ENCODE peak calls at places on chromosomes 12 and 14, in eight cellular contexts. One of them, this sample, is unnamed.

GRCh38 chr12:111424189-111424792 is 18.6 kb downstream of the SH2B3 start:
- DNase-seq in NB4: no peak
- DNase-seq in gastrocnemius medialis: no peak
- DNase-seq in H54: no peak
- DNase-seq in prostate gland: no peak
- DNase-seq in upper lobe of left lung: no peak
- DNase-seq in body of pancreas: no peak
- DNase-seq in HepG2: no peak
- DNase-seq in this sample: no peak

GRCh38 chr14:35385042-35385839 is 19.3 kb downstream of the NFKBIA start:
- DNase-seq in NB4: peak; percentile 69
- DNase-seq in gastrocnemius medialis: peak; percentile 91
- DNase-seq in H54: peak; percentile 45
- DNase-seq in prostate gland: peak; percentile 72
- DNase-seq in upper lobe of left lung: no peak
- DNase-seq in body of pancreas: peak; percentile 59
- DNase-seq in HepG2: peak; percentile 85
- DNase-seq in this sample: no peak

GRCh38 chr12:54684636-54685630 is 36.8 kb upstream of the DCD start:
- DNase-seq in NB4: no peak
- DNase-seq in gastrocnemius medialis: no peak
- DNase-seq in H54: no peak
- DNase-seq in prostate gland: peak; percentile 47
- DNase-seq in upper lobe of left lung: no peak
- DNase-seq in body of pancreas: peak; percentile 54
- DNase-seq in HepG2: no peak
- DNase-seq in this sample: no peak

GRCh38 chr14:76193696-76194095 is 42.0 kb downstream of the GPATCH2L start:
- DNase-seq in NB4: no peak
- DNase-seq in gastrocnemius medialis: no peak
- DNase-seq in H54: no peak
- DNase-seq in prostate gland: no peak
- DNase-seq in upper lobe of left lung: no peak
- DNase-seq in body of pancreas: no peak
- DNase-seq in HepG2: no peak
- DNase-seq in this sample: no peak

GRCh38 chr12:19190292-19191031 is 60.9 kb downstream of the PLEKHA5 start:
- DNase-seq in NB4: peak; percentile 80
- DNase-seq in gastrocnemius medialis: no peak
- DNase-seq in H54: no peak
- DNase-seq in prostate gland: no peak
- DNase-seq in upper lobe of left lung: no peak
- DNase-seq in body of pancreas: no peak
- DNase-seq in HepG2: no peak
- DNase-seq in this sample: no peak

GRCh38 chr12:6613776-6614512 is 6.8 kb upstream of the CHD4 start:
- DNase-seq in NB4: peak; percentile 98
- DNase-seq in gastrocnemius medialis: peak; percentile 70
- DNase-seq in H54: peak; percentile 92
- DNase-seq in prostate gland: peak; percentile 87
- DNase-seq in upper lobe of left lung: peak; percentile 87
- DNase-seq in body of pancreas: peak; percentile 87
- DNase-seq in HepG2: peak; percentile 97
- DNase-seq in this sample: peak; percentile 97

GRCh38 chr12:34605955-34606748 is 583.9 kb downstream of the ALG10 start:
- DNase-seq in NB4: no peak
- DNase-seq in gastrocnemius medialis: no peak
- DNase-seq in H54: no peak
- DNase-seq in prostate gland: no peak
- DNase-seq in upper lobe of left lung: no peak
- DNase-seq in body of pancreas: no peak
- DNase-seq in HepG2: no peak
- DNase-seq in this sample: no peak

GRCh38 chr12:3768911-3769447 is 16.1 kb upstream of the CRACR2A start:
- DNase-seq in NB4: no peak
- DNase-seq in gastrocnemius medialis: no peak
- DNase-seq in H54: no peak
- DNase-seq in prostate gland: no peak
- DNase-seq in upper lobe of left lung: no peak
- DNase-seq in body of pancreas: no peak
- DNase-seq in HepG2: no peak
- DNase-seq in this sample: no peak

GRCh38 chr12:50127546-50127945 is 15.5 kb downstream of the COX14 start:
- DNase-seq in NB4: no peak
- DNase-seq in gastrocnemius medialis: no peak
- DNase-seq in H54: no peak
- DNase-seq in prostate gland: no peak
- DNase-seq in upper lobe of left lung: no peak
- DNase-seq in body of pancreas: no peak
- DNase-seq in HepG2: no peak
- DNase-seq in this sample: no peak

GRCh38 chr14:21185506-21185905 is 29.6 kb upstream of the OR5AU1 start:
- DNase-seq in NB4: peak; percentile 59
- DNase-seq in gastrocnemius medialis: no peak
- DNase-seq in H54: no peak
- DNase-seq in prostate gland: no peak
- DNase-seq in upper lobe of left lung: no peak
- DNase-seq in body of pancreas: no peak
- DNase-seq in HepG2: no peak
- DNase-seq in this sample: no peak

GRCh38 chr12:87995581-87996178 is 33.5 kb downstream of the C12orf50 start:
- DNase-seq in NB4: peak; percentile 79
- DNase-seq in gastrocnemius medialis: peak; percentile 4
- DNase-seq in H54: peak; percentile 8
- DNase-seq in prostate gland: peak; percentile 33
- DNase-seq in upper lobe of left lung: peak; percentile 35
- DNase-seq in body of pancreas: peak; percentile 68
- DNase-seq in HepG2: peak; percentile 46
- DNase-seq in this sample: peak; percentile 47

GRCh38 chr14:99522934-99523660 is 41.9 kb downstream of the CCNK start:
- DNase-seq in NB4: no peak
- DNase-seq in gastrocnemius medialis: no peak
- DNase-seq in H54: no peak
- DNase-seq in prostate gland: no peak
- DNase-seq in upper lobe of left lung: no peak
- DNase-seq in body of pancreas: no peak
- DNase-seq in HepG2: no peak
- DNase-seq in this sample: no peak

GRCh38 chr14:43503508-43503907 is 1003.6 kb downstream of the FSCB start:
- DNase-seq in NB4: peak; percentile 0
- DNase-seq in gastrocnemius medialis: no peak
- DNase-seq in H54: no peak
- DNase-seq in prostate gland: no peak
- DNase-seq in upper lobe of left lung: no peak
- DNase-seq in body of pancreas: no peak
- DNase-seq in HepG2: peak; percentile 17
- DNase-seq in this sample: no peak

GRCh38 chr12:43310596-43310995 is 241.4 kb downstream of the ADAMTS20 start:
- DNase-seq in NB4: no peak
- DNase-seq in gastrocnemius medialis: no peak
- DNase-seq in H54: no peak
- DNase-seq in prostate gland: no peak
- DNase-seq in upper lobe of left lung: no peak
- DNase-seq in body of pancreas: no peak
- DNase-seq in HepG2: no peak
- DNase-seq in this sample: no peak

GRCh38 chr14:77140343-77140936 is 1.2 kb downstream of the ZDHHC22 start:
- DNase-seq in NB4: no peak
- DNase-seq in gastrocnemius medialis: no peak
- DNase-seq in H54: no peak
- DNase-seq in prostate gland: no peak
- DNase-seq in upper lobe of left lung: no peak
- DNase-seq in body of pancreas: no peak
- DNase-seq in HepG2: no peak
- DNase-seq in this sample: no peak

GRCh38 chr14:29712586-29712985 is 215.1 kb downstream of the PRKD1 start:
- DNase-seq in NB4: no peak
- DNase-seq in gastrocnemius medialis: no peak
- DNase-seq in H54: no peak
- DNase-seq in prostate gland: no peak
- DNase-seq in upper lobe of left lung: no peak
- DNase-seq in body of pancreas: no peak
- DNase-seq in HepG2: no peak
- DNase-seq in this sample: no peak

GRCh38 chr12:45468751-45469615 is 253.1 kb downstream of the ANO6 start:
- DNase-seq in NB4: no peak
- DNase-seq in gastrocnemius medialis: no peak
- DNase-seq in H54: no peak
- DNase-seq in prostate gland: no peak
- DNase-seq in upper lobe of left lung: no peak
- DNase-seq in body of pancreas: no peak
- DNase-seq in HepG2: no peak
- DNase-seq in this sample: no peak

DNA sequence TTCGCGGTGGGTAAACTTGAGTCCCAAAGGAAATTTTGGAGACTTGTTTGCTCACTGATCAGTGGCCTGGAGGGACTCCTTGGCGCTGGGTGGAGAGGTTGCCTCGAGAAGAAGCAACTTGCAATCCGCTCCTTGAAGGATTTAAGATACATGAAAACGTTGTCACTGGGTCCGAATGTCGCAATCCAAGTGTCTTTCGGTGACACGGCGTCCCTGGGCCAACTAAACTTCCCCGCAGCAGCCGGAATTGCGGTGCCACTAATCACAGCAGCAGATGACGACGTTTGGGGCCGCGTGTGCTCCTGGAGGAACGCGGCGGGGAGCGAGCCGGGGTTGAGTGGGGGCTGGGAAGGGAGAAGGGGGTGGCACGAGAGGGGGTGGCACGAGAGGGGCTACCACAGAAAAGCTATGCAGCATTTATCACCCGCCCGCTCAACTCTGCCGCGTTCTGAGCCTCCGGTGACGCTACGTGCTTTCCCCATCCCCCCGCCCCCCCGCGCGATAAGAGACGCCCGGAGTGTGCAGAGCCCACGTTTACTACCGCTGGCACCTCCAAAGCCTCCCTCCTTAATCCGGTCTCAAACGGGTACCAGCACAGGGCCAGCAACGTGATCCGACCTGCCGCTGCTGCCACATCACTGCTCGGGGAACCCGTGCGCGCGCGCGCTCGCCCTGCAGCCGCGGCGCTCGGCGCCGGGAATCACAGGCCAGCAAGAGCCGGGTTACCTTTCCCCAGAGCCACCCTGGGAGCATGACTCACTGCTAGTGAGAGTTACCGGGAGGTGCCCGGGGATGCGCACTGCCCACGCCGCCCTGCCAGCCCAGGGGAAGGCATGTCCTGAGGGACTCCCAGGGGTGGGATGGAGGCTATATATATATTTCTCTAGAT is 858 bp upstream of the BHLHE41 start:
- DNase-seq in NB4: peak; percentile 88
- DNase-seq in gastrocnemius medialis: peak; percentile 89
- DNase-seq in H54: peak; percentile 88
- DNase-seq in prostate gland: peak; percentile 84
- DNase-seq in upper lobe of left lung: peak; percentile 69
- DNase-seq in body of pancreas: peak; percentile 84
- DNase-seq in HepG2: peak; percentile 36
- DNase-seq in this sample: peak; percentile 28
- TF ChIP-seq POLR2A in NB4: no peak
- TF ChIP-seq POLR2A in gastrocnemius medialis: peak; percentile 86
- TF ChIP-seq POLR2A in H54: peak; percentile 43
- TF ChIP-seq POLR2A in prostate gland: peak; percentile 71
- TF ChIP-seq POLR2A in upper lobe of left lung: no peak
- TF ChIP-seq POLR2A in body of pancreas: peak; percentile 95
- TF ChIP-seq POLR2A in HepG2: no peak
- TF ChIP-seq POLR2A in this sample: no peak

GRCh38 chr14:104438166-104438887 is 141.2 kb upstream of the C14orf180 start:
- DNase-seq in NB4: no peak
- DNase-seq in gastrocnemius medialis: no peak
- DNase-seq in H54: no peak
- DNase-seq in prostate gland: no peak
- DNase-seq in upper lobe of left lung: no peak
- DNase-seq in body of pancreas: no peak
- DNase-seq in HepG2: no peak
- DNase-seq in this sample: no peak
- TF ChIP-seq POLR2A in NB4: no peak
- TF ChIP-seq POLR2A in gastrocnemius medialis: no peak
- TF ChIP-seq POLR2A in H54: no peak
- TF ChIP-seq POLR2A in prostate gland: no peak
- TF ChIP-seq POLR2A in upper lobe of left lung: no peak
- TF ChIP-seq POLR2A in body of pancreas: no peak
- TF ChIP-seq POLR2A in HepG2: no peak
- TF ChIP-seq POLR2A in this sample: no peak

GRCh38 chr12:11722578-11723138 is 73.2 kb downstream of the ETV6 start:
- DNase-seq in NB4: no peak
- DNase-seq in gastrocnemius medialis: no peak
- DNase-seq in H54: no peak
- DNase-seq in prostate gland: no peak
- DNase-seq in upper lobe of left lung: no peak
- DNase-seq in body of pancreas: no peak
- DNase-seq in HepG2: no peak
- DNase-seq in this sample: no peak

GRCh38 chr12:11722071-11722470 is 72.6 kb downstream of the ETV6 start:
- DNase-seq in NB4: no peak
- DNase-seq in gastrocnemius medialis: no peak
- DNase-seq in H54: no peak
- DNase-seq in prostate gland: no peak
- DNase-seq in upper lobe of left lung: no peak
- DNase-seq in body of pancreas: no peak
- DNase-seq in HepG2: no peak
- DNase-seq in this sample: no peak

GRCh38 chr12:11724888-11725310 is 75.4 kb downstream of the ETV6 start:
- DNase-seq in NB4: peak; percentile 46
- DNase-seq in gastrocnemius medialis: no peak
- DNase-seq in H54: no peak
- DNase-seq in prostate gland: no peak
- DNase-seq in upper lobe of left lung: peak; percentile 44
- DNase-seq in body of pancreas: no peak
- DNase-seq in HepG2: no peak
- DNase-seq in this sample: no peak

GRCh38 chr12:11725616-11726015 is 76.1 kb downstream of the ETV6 start:
- DNase-seq in NB4: peak; percentile 35
- DNase-seq in gastrocnemius medialis: no peak
- DNase-seq in H54: no peak
- DNase-seq in prostate gland: no peak
- DNase-seq in upper lobe of left lung: no peak
- DNase-seq in body of pancreas: no peak
- DNase-seq in HepG2: no peak
- DNase-seq in this sample: no peak

DNA sequence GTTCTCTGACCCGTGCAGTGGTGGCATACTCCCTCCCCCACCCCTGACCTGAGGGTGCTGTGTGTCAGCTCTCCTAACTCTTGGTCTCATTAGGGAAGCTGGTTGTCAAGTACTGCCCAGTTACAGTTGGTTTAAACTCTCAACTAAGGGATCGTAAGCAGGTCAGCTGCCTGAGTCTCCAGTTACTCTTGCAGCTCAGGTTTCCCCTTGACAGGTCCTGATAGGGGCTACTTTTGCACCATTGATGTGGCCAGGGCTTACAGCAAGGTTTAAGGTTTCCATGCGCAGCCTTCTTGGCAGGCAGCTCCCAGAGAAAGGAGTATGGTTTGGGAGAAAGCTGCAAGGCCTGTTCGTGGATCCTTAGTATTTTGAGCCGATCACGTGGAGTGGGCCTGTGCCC is 74.5 kb downstream of the ETV6 start:
- DNase-seq in NB4: peak; percentile 33
- DNase-seq in gastrocnemius medialis: peak; percentile 84
- DNase-seq in H54: no peak
- DNase-seq in prostate gland: no peak
- DNase-seq in upper lobe of left lung: peak; percentile 40
- DNase-seq in body of pancreas: no peak
- DNase-seq in HepG2: no peak
- DNase-seq in this sample: no peak
- TF ChIP-seq POLR2A in NB4: no peak
- TF ChIP-seq POLR2A in gastrocnemius medialis: no peak
- TF ChIP-seq POLR2A in H54: no peak
- TF ChIP-seq POLR2A in prostate gland: no peak
- TF ChIP-seq POLR2A in upper lobe of left lung: no peak
- TF ChIP-seq POLR2A in body of pancreas: no peak
- TF ChIP-seq POLR2A in HepG2: no peak
- TF ChIP-seq POLR2A in this sample: no peak

GRCh38 chr14:71321556-71322315 is 414.5 kb downstream of the PCNX1 start:
- DNase-seq in NB4: peak; percentile 21
- DNase-seq in gastrocnemius medialis: no peak
- DNase-seq in H54: no peak
- DNase-seq in prostate gland: peak; percentile 37
- DNase-seq in upper lobe of left lung: peak; percentile 23
- DNase-seq in body of pancreas: no peak
- DNase-seq in HepG2: peak; percentile 72
- DNase-seq in this sample: peak; percentile 67
- TF ChIP-seq POLR2A in NB4: no peak
- TF ChIP-seq POLR2A in gastrocnemius medialis: no peak
- TF ChIP-seq POLR2A in H54: no peak
- TF ChIP-seq POLR2A in prostate gland: no peak
- TF ChIP-seq POLR2A in upper lobe of left lung: peak; percentile 20
- TF ChIP-seq POLR2A in body of pancreas: no peak
- TF ChIP-seq POLR2A in HepG2: no peak
- TF ChIP-seq POLR2A in this sample: no peak

This sample was measured in erythroblast.